ENCODE peak calls at places on chromosome 11, in eight cellular contexts. R is Caco-2, M is ovary, B is HCT116, L is breast epithelium, Q is brain microvascular endothelial cell, D is thoracic aorta, K is ascending aorta. G is an unnamed sample. For H3K27me3, the result is how much of the 10 kb centered on the place peaks cover.

GRCh38 chr11:115500547-115501503 is 3.4 kb downstream of the CADM1 start:
- DNase-seq in D (no peak), R (no peak), L (no peak), B (no peak), Q (no peak), M (no peak), K (no peak), G (no peak)

GRCh38 chr11:81967242-81967641 is 766.4 kb downstream of the FAM181B start:
- DNase-seq in R (no peak), M (no peak), D (no peak), L (no peak), K (no peak), Q (peak), B (no peak), G (no peak)

GRCh38 chr11:86134580-86135318 is 65.9 kb upstream of the PICALM start:
- DNase-seq in M (no peak), R (peak), B (no peak), L (no peak), Q (no peak), D (no peak), K (no peak), G (no peak)

GRCh38 chr11:8671242-8671641 is 11.2 kb downstream of the TRIM66 start:
- DNase-seq in D (peak), R (no peak), K (no peak), B (no peak), Q (peak), L (no peak), M (peak), G (peak)

GRCh38 chr11:34830648-34831047 is 85.5 kb downstream of the APIP start:
- DNase-seq in M (no peak), R (no peak), K (no peak), D (no peak), Q (no peak), B (no peak), L (no peak), G (peak)

GRCh38 chr11:19311306-19312030 is 70.7 kb upstream of the E2F8 start:
- DNase-seq in B (peak), Q (peak), L (no peak), M (peak), R (peak), D (peak), K (no peak), G (peak)

GRCh38 chr11:121012091-121012490 is 11.8 kb upstream of the TBCEL start:
- DNase-seq in B (no peak), R (no peak), K (no peak), Q (no peak), L (no peak), D (no peak), M (no peak), G (no peak)

GRCh38 chr11:30586251-30587144 is at the start of gene MPPED2:
- DNase-seq in K (no peak), M (peak), L (peak), Q (no peak), B (no peak), D (no peak), R (peak), G (peak)

GRCh38 chr11:112270551-112271180 is 10.0 kb upstream of the PLET1 start:
- DNase-seq in Q (no peak), B (no peak), L (no peak), R (peak), D (no peak), K (no peak), M (no peak), G (no peak)

GRCh38 chr11:86247608-86248007 is 3.1 kb downstream of the EED start:
- DNase-seq in D (no peak), B (no peak), L (no peak), R (no peak), K (no peak), M (no peak), Q (no peak), G (no peak)

DNA sequence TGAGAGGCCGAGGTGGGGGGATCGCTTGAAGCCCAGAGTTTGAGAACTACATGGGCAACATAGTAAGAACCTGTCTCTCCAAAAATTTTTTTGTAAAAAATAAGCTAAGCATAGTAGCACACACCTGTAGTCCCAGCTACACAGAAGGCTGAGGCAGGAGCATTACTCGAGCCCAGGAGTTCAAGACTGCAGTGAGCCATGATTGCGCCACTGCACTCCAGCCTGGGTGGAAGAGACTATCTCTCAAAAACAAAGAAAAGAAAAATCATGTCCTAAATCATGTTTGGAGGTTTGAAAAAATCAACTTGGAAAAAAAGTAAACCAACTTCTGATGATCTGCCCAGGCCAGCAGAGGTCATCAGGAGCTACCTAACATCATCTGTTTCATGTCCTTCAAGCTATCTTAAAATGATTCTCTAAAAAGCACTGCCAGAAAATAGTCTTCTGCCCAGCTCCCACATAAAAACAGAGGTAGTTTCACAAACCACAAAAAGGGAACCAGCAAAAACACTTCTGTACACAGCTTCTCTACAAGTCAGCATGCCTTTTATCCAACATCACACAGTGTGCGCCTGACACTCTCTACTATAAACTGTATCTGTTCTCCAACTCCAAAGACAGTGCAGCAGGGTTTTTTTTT is 165.0 kb downstream of the SOX6 start:
- DNase-seq in Q (no peak), M (no peak), D (no peak), B (no peak), K (no peak), R (no peak), L (no peak), G (no peak)
- TF ChIP-seq CTCF in Q (no peak), M (no peak), D (no peak), B (no peak), K (no peak), R (peak), L (no peak), G (peak)

DNA sequence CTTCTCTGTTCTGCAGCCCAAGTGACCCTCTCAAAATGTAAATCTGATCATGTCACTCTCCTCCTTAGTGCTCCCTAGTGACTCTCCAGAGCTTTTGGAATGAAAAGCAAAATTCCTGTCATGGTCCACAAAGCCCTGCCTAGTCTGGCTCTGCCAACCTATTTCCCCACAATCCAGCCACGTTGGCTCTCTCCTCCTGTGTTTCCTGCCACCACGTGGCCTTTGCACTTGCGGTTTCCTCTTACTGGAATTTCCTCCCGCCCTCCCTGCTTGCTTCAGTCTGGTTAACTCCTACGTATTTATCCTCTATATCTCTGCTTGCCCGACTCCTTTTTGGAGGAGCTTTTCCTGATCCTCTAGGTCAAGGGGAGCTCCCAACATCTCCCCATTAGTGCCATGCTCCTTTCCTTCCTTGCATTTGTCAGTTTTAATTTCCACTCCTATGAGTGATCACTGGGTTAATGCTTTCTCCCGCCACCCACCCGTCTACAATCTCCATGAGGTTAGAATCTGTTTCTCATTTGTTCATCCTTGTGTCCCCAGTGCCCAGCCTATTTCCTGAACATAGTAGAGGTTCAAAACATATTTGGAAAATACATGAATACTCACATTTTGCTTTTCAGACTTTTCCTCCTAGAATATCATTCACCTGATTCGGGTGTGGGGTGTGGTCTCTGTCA is 11.5 kb downstream of the NNMT start:
- DNase-seq in M (peak), R (no peak), K (peak), Q (peak), B (no peak), L (peak), D (no peak), G (peak)
- H3K27me3 ChIP-seq in M (under half), R (under half), K (under half), Q (under half), B (under half), L (under half), D (under half), G (under half)

GRCh38 chr11:133072858-133073582 is 459.3 kb downstream of the OPCML start:
- DNase-seq in B (no peak), L (no peak), K (no peak), Q (no peak), R (no peak), M (no peak), D (no peak), G (no peak)

GRCh38 chr11:133075351-133075750 is 456.9 kb downstream of the OPCML start:
- DNase-seq in B (no peak), Q (no peak), D (no peak), R (no peak), L (no peak), M (no peak), K (no peak), G (no peak)

GRCh38 chr11:133070053-133070713 is 462.1 kb downstream of the OPCML start:
- DNase-seq in M (no peak), B (no peak), Q (no peak), R (no peak), L (no peak), D (no peak), K (no peak), G (no peak)

GRCh38 chr11:133072366-133072765 is 459.9 kb downstream of the OPCML start:
- DNase-seq in B (no peak), R (no peak), M (no peak), K (no peak), Q (no peak), L (no peak), D (no peak), G (no peak)

DNA sequence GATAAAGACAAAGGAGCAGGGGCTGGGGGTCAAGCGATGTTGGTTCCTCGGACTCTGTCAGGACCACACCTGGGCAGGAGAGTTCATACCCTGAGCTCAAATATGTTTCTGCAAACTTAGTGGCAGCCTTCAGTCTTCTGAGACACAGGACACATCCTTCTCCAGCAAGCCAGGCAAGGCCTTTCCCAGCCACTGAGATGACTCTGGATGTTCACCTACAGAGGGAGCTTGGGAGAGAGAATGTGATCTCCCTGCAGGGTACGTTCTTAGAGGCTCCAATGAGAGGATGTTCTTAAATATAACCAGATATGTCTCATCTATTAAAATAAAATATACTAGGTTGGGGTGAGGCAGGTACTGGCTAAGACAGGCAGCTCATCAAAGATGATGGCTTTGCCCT is 461.5 kb downstream of the OPCML start:
- DNase-seq in B (no peak), D (no peak), K (no peak), L (no peak), M (no peak), R (no peak), Q (no peak), G (no peak)
- TF ChIP-seq CTCF in B (no peak), D (no peak), K (no peak), L (no peak), M (no peak), R (no peak), Q (no peak), G (no peak)

GRCh38 chr11:76307978-76308747 is 72.8 kb downstream of the THAP12 start:
- DNase-seq in R (no peak), D (no peak), Q (no peak), B (no peak), M (no peak), L (no peak), K (no peak), G (no peak)

GRCh38 chr11:76303399-76303798 is 77.5 kb downstream of the THAP12 start:
- DNase-seq in L (no peak), Q (no peak), K (no peak), B (no peak), R (no peak), D (no peak), M (no peak), G (no peak)

GRCh38 chr11:76302707-76303395 is 78.1 kb downstream of the THAP12 start:
- DNase-seq in L (no peak), K (no peak), B (no peak), D (no peak), Q (no peak), R (no peak), M (no peak), G (no peak)

GRCh38 chr11:76310832-76311231 is 70.1 kb downstream of the THAP12 start:
- DNase-seq in R (no peak), D (no peak), B (no peak), K (no peak), M (no peak), Q (no peak), L (no peak), G (no peak)

GRCh38 chr11:76307416-76307815 is 73.5 kb downstream of the THAP12 start:
- DNase-seq in D (no peak), B (no peak), M (no peak), K (no peak), R (no peak), L (no peak), Q (no peak), G (peak)
- H3K27me3 ChIP-seq in D (under half), B (under half), M (under half), K (under half), R (under half), L (under half), Q (under half), G (under half)

GRCh38 chr11:60389279-60389910 is 6.9 kb upstream of the MS4A14 start:
- DNase-seq in K (no peak), L (no peak), B (no peak), Q (no peak), D (no peak), M (no peak), R (no peak), G (no peak)

GRCh38 chr11:60394666-60395343 is 1.5 kb upstream of the MS4A14 start:
- DNase-seq in M (no peak), K (no peak), B (no peak), L (no peak), Q (no peak), D (no peak), R (no peak), G (no peak)

GRCh38 chr11:60396382-60396781 is at the start of gene MS4A14:
- DNase-seq in D (no peak), M (no peak), R (no peak), K (no peak), Q (no peak), L (no peak), B (no peak), G (no peak)

DNA sequence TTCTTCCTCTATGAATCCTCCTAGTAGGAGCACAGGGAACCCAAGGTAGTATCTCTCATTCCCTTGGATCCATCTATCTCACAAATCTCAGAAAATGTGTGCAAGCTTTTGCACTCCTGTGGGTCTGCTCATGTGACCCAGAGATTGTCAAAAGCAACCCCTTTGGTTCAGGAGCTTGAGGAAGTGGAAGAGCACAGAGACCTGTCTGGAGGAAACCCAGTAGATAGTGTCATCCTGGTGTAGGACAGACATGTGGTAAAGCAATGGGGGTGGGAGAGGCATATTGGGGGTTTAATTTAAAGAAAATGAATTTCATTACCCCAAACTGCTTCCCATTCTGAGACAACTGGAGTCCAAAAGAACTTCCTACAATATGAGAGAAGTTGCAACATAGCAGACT is 5.9 kb upstream of the MS4A14 start:
- DNase-seq in K (no peak), Q (no peak), R (no peak), D (no peak), M (no peak), B (no peak), L (no peak), G (no peak)
- TF ChIP-seq CTCF in K (no peak), Q (no peak), R (no peak), D (no peak), M (no peak), B (no peak), L (no peak), G (no peak)

GRCh38 chr11:2718817-2719438 is 19.1 kb upstream of the KCNQ1OT1 start:
- DNase-seq in K (no peak), Q (no peak), M (no peak), B (no peak), D (no peak), R (no peak), L (no peak), G (no peak)
- H3K27me3 ChIP-seq in K (under half), Q (under half), M (under half), B (under half), D (under half), R (under half), L (under half), G (under half)